ENCODE peak calls at places on chromosomes 7 and 10, in ten cellular contexts. One of them, this sample, is unnamed.

GRCh38 chr10:78556700-78557432 is 511.9 kb upstream of the ZMIZ1 start:
- DNase-seq in DMS153: no peak
- DNase-seq in AML-193: peak
- DNase-seq in iris pigment epithelial cell: no peak
- DNase-seq in GM20000: no peak
- DNase-seq in cardiac septum: no peak
- DNase-seq in foreskin fibroblast: no peak
- DNase-seq in activated effector memory CD4-positive, alpha-beta T cell treated with anti-CD3 and anti-CD28 coated beads, Interleukin-2, amount 50 U/mL, for 16 hours: no peak
- DNase-seq in HS-27A: no peak
- DNase-seq in A549: no peak
- DNase-seq in this sample: no peak

GRCh38 chr7:41093141-41093540 is 609.7 kb downstream of the INHBA start:
- DNase-seq in activated effector memory CD4-positive, alpha-beta T cell treated with anti-CD3 and anti-CD28 coated beads, Interleukin-2, amount 50 U/mL, for 16 hours: no peak
- DNase-seq in AML-193: no peak
- DNase-seq in iris pigment epithelial cell: no peak
- DNase-seq in cardiac septum: no peak
- DNase-seq in GM20000: no peak
- DNase-seq in DMS153: no peak
- DNase-seq in A549: no peak
- DNase-seq in foreskin fibroblast: no peak
- DNase-seq in HS-27A: no peak
- DNase-seq in this sample: no peak

GRCh38 chr10:128804411-128804810 is 662.6 kb upstream of the MGMT start:
- DNase-seq in activated effector memory CD4-positive, alpha-beta T cell treated with anti-CD3 and anti-CD28 coated beads, Interleukin-2, amount 50 U/mL, for 16 hours: no peak
- DNase-seq in AML-193: no peak
- DNase-seq in DMS153: no peak
- DNase-seq in GM20000: no peak
- DNase-seq in iris pigment epithelial cell: no peak
- DNase-seq in HS-27A: no peak
- DNase-seq in foreskin fibroblast: no peak
- DNase-seq in A549: no peak
- DNase-seq in cardiac septum: no peak
- DNase-seq in this sample: no peak

GRCh38 chr7:66657798-66658197 is 29.1 kb downstream of the KCTD7 start:
- DNase-seq in foreskin fibroblast: no peak
- DNase-seq in GM20000: no peak
- DNase-seq in DMS153: no peak
- DNase-seq in activated effector memory CD4-positive, alpha-beta T cell treated with anti-CD3 and anti-CD28 coated beads, Interleukin-2, amount 50 U/mL, for 16 hours: no peak
- DNase-seq in A549: no peak
- DNase-seq in iris pigment epithelial cell: no peak
- DNase-seq in cardiac septum: no peak
- DNase-seq in HS-27A: no peak
- DNase-seq in AML-193: no peak
- DNase-seq in this sample: no peak

GRCh38 chr10:5305374-5305773 is 59.4 kb upstream of the UCN3 start:
- DNase-seq in cardiac septum: no peak
- DNase-seq in A549: no peak
- DNase-seq in activated effector memory CD4-positive, alpha-beta T cell treated with anti-CD3 and anti-CD28 coated beads, Interleukin-2, amount 50 U/mL, for 16 hours: no peak
- DNase-seq in foreskin fibroblast: peak
- DNase-seq in iris pigment epithelial cell: peak
- DNase-seq in HS-27A: no peak
- DNase-seq in GM20000: no peak
- DNase-seq in DMS153: no peak
- DNase-seq in AML-193: no peak
- DNase-seq in this sample: no peak

GRCh38 chr10:99983280-99983988 is 26.3 kb downstream of the DNMBP start:
- DNase-seq in GM20000: no peak
- DNase-seq in AML-193: no peak
- DNase-seq in HS-27A: no peak
- DNase-seq in foreskin fibroblast: peak
- DNase-seq in iris pigment epithelial cell: peak
- DNase-seq in DMS153: no peak
- DNase-seq in A549: no peak
- DNase-seq in cardiac septum: no peak
- DNase-seq in activated effector memory CD4-positive, alpha-beta T cell treated with anti-CD3 and anti-CD28 coated beads, Interleukin-2, amount 50 U/mL, for 16 hours: no peak
- DNase-seq in this sample: no peak

GRCh38 chr7:11379641-11380040 is 406.0 kb downstream of the PHF14 start:
- DNase-seq in DMS153: no peak
- DNase-seq in HS-27A: no peak
- DNase-seq in A549: no peak
- DNase-seq in foreskin fibroblast: no peak
- DNase-seq in iris pigment epithelial cell: no peak
- DNase-seq in AML-193: no peak
- DNase-seq in cardiac septum: no peak
- DNase-seq in activated effector memory CD4-positive, alpha-beta T cell treated with anti-CD3 and anti-CD28 coated beads, Interleukin-2, amount 50 U/mL, for 16 hours: no peak
- DNase-seq in GM20000: no peak
- DNase-seq in this sample: no peak

GRCh38 chr10:133123050-133123745 is 35.5 kb downstream of the ADGRA1 start:
- DNase-seq in cardiac septum: no peak
- DNase-seq in iris pigment epithelial cell: no peak
- DNase-seq in activated effector memory CD4-positive, alpha-beta T cell treated with anti-CD3 and anti-CD28 coated beads, Interleukin-2, amount 50 U/mL, for 16 hours: no peak
- DNase-seq in GM20000: no peak
- DNase-seq in A549: no peak
- DNase-seq in AML-193: no peak
- DNase-seq in DMS153: no peak
- DNase-seq in HS-27A: no peak
- DNase-seq in foreskin fibroblast: no peak
- DNase-seq in this sample: no peak

GRCh38 chr10:60977161-60978128 is 33.5 kb upstream of the RHOBTB1 start:
- DNase-seq in A549: no peak
- DNase-seq in activated effector memory CD4-positive, alpha-beta T cell treated with anti-CD3 and anti-CD28 coated beads, Interleukin-2, amount 50 U/mL, for 16 hours: no peak
- DNase-seq in AML-193: no peak
- DNase-seq in foreskin fibroblast: no peak
- DNase-seq in GM20000: no peak
- DNase-seq in cardiac septum: no peak
- DNase-seq in DMS153: no peak
- DNase-seq in HS-27A: no peak
- DNase-seq in iris pigment epithelial cell: no peak
- DNase-seq in this sample: no peak

GRCh38 chr7:3193721-3194120 is 107.3 kb upstream of the SDK1 start:
- DNase-seq in HS-27A: no peak
- DNase-seq in A549: no peak
- DNase-seq in DMS153: no peak
- DNase-seq in GM20000: no peak
- DNase-seq in AML-193: no peak
- DNase-seq in activated effector memory CD4-positive, alpha-beta T cell treated with anti-CD3 and anti-CD28 coated beads, Interleukin-2, amount 50 U/mL, for 16 hours: no peak
- DNase-seq in cardiac septum: no peak
- DNase-seq in iris pigment epithelial cell: no peak
- DNase-seq in foreskin fibroblast: no peak
- DNase-seq in this sample: no peak

GRCh38 chr7:106717997-106718871 is 57.3 kb upstream of the CCDC71L start:
- DNase-seq in GM20000: peak
- DNase-seq in activated effector memory CD4-positive, alpha-beta T cell treated with anti-CD3 and anti-CD28 coated beads, Interleukin-2, amount 50 U/mL, for 16 hours: peak
- DNase-seq in DMS153: peak
- DNase-seq in iris pigment epithelial cell: peak
- DNase-seq in foreskin fibroblast: peak
- DNase-seq in HS-27A: peak
- DNase-seq in A549: peak
- DNase-seq in AML-193: peak
- DNase-seq in cardiac septum: no peak
- DNase-seq in this sample: peak

GRCh38 chr7:30469303-30469702 is 9.3 kb downstream of the NOD1 start:
- DNase-seq in iris pigment epithelial cell: peak
- DNase-seq in HS-27A: peak
- DNase-seq in DMS153: peak
- DNase-seq in AML-193: no peak
- DNase-seq in GM20000: no peak
- DNase-seq in foreskin fibroblast: peak
- DNase-seq in A549: peak
- DNase-seq in activated effector memory CD4-positive, alpha-beta T cell treated with anti-CD3 and anti-CD28 coated beads, Interleukin-2, amount 50 U/mL, for 16 hours: peak
- DNase-seq in cardiac septum: peak
- DNase-seq in this sample: no peak

GRCh38 chr7:39414669-39415035 is 151.6 kb upstream of the YAE1 start:
- DNase-seq in HS-27A: no peak
- DNase-seq in foreskin fibroblast: no peak
- DNase-seq in activated effector memory CD4-positive, alpha-beta T cell treated with anti-CD3 and anti-CD28 coated beads, Interleukin-2, amount 50 U/mL, for 16 hours: no peak
- DNase-seq in cardiac septum: no peak
- DNase-seq in GM20000: peak
- DNase-seq in A549: no peak
- DNase-seq in AML-193: no peak
- DNase-seq in iris pigment epithelial cell: no peak
- DNase-seq in DMS153: no peak
- DNase-seq in this sample: no peak

GRCh38 chr10:4498763-4499251 is 327.2 kb upstream of the AKR1E2 start:
- DNase-seq in GM20000: no peak
- DNase-seq in foreskin fibroblast: peak
- DNase-seq in activated effector memory CD4-positive, alpha-beta T cell treated with anti-CD3 and anti-CD28 coated beads, Interleukin-2, amount 50 U/mL, for 16 hours: no peak
- DNase-seq in HS-27A: no peak
- DNase-seq in iris pigment epithelial cell: peak
- DNase-seq in A549: no peak
- DNase-seq in cardiac septum: no peak
- DNase-seq in DMS153: peak
- DNase-seq in AML-193: no peak
- DNase-seq in this sample: no peak

GRCh38 chr7:124566576-124566975 is 199.0 kb downstream of the GPR37 start:
- DNase-seq in cardiac septum: no peak
- DNase-seq in foreskin fibroblast: peak
- DNase-seq in A549: peak
- DNase-seq in HS-27A: no peak
- DNase-seq in activated effector memory CD4-positive, alpha-beta T cell treated with anti-CD3 and anti-CD28 coated beads, Interleukin-2, amount 50 U/mL, for 16 hours: no peak
- DNase-seq in DMS153: no peak
- DNase-seq in GM20000: no peak
- DNase-seq in iris pigment epithelial cell: peak
- DNase-seq in AML-193: no peak
- DNase-seq in this sample: no peak

GRCh38 chr10:94038024-94038423 is 44.3 kb downstream of the PLCE1 start:
- DNase-seq in DMS153: no peak
- DNase-seq in cardiac septum: no peak
- DNase-seq in HS-27A: peak
- DNase-seq in A549: peak
- DNase-seq in activated effector memory CD4-positive, alpha-beta T cell treated with anti-CD3 and anti-CD28 coated beads, Interleukin-2, amount 50 U/mL, for 16 hours: no peak
- DNase-seq in iris pigment epithelial cell: peak
- DNase-seq in GM20000: no peak
- DNase-seq in AML-193: no peak
- DNase-seq in foreskin fibroblast: peak
- DNase-seq in this sample: no peak

GRCh38 chr7:107138696-107139420 is 29.9 kb upstream of the HBP1 start:
- DNase-seq in cardiac septum: no peak
- DNase-seq in DMS153: no peak
- DNase-seq in activated effector memory CD4-positive, alpha-beta T cell treated with anti-CD3 and anti-CD28 coated beads, Interleukin-2, amount 50 U/mL, for 16 hours: no peak
- DNase-seq in iris pigment epithelial cell: peak
- DNase-seq in GM20000: no peak
- DNase-seq in A549: no peak
- DNase-seq in foreskin fibroblast: no peak
- DNase-seq in AML-193: no peak
- DNase-seq in HS-27A: no peak
- DNase-seq in this sample: no peak

GRCh38 chr10:25753776-25754175 is 180.3 kb upstream of the MYO3A start:
- DNase-seq in A549: no peak
- DNase-seq in iris pigment epithelial cell: peak
- DNase-seq in activated effector memory CD4-positive, alpha-beta T cell treated with anti-CD3 and anti-CD28 coated beads, Interleukin-2, amount 50 U/mL, for 16 hours: no peak
- DNase-seq in cardiac septum: no peak
- DNase-seq in DMS153: no peak
- DNase-seq in foreskin fibroblast: no peak
- DNase-seq in GM20000: no peak
- DNase-seq in HS-27A: no peak
- DNase-seq in AML-193: peak
- DNase-seq in this sample: no peak

GRCh38 chr10:127415116-127415515 is 134.0 kb upstream of the NPS start:
- DNase-seq in HS-27A: no peak
- DNase-seq in cardiac septum: no peak
- DNase-seq in DMS153: no peak
- DNase-seq in iris pigment epithelial cell: no peak
- DNase-seq in GM20000: no peak
- DNase-seq in activated effector memory CD4-positive, alpha-beta T cell treated with anti-CD3 and anti-CD28 coated beads, Interleukin-2, amount 50 U/mL, for 16 hours: no peak
- DNase-seq in foreskin fibroblast: no peak
- DNase-seq in AML-193: no peak
- DNase-seq in A549: no peak
- DNase-seq in this sample: no peak

GRCh38 chr7:148044173-148044572 is 546.4 kb upstream of the C7orf33 start:
- DNase-seq in iris pigment epithelial cell: no peak
- DNase-seq in A549: no peak
- DNase-seq in activated effector memory CD4-positive, alpha-beta T cell treated with anti-CD3 and anti-CD28 coated beads, Interleukin-2, amount 50 U/mL, for 16 hours: no peak
- DNase-seq in HS-27A: no peak
- DNase-seq in foreskin fibroblast: no peak
- DNase-seq in cardiac septum: no peak
- DNase-seq in DMS153: peak
- DNase-seq in AML-193: no peak
- DNase-seq in GM20000: no peak
- DNase-seq in this sample: no peak

GRCh38 chr10:70903262-70903921 is 15.0 kb upstream of the PCBD1 start:
- DNase-seq in A549: peak
- DNase-seq in activated effector memory CD4-positive, alpha-beta T cell treated with anti-CD3 and anti-CD28 coated beads, Interleukin-2, amount 50 U/mL, for 16 hours: peak
- DNase-seq in HS-27A: no peak
- DNase-seq in cardiac septum: no peak
- DNase-seq in iris pigment epithelial cell: peak
- DNase-seq in foreskin fibroblast: peak
- DNase-seq in AML-193: no peak
- DNase-seq in DMS153: peak
- DNase-seq in GM20000: peak
- DNase-seq in this sample: peak

GRCh38 chr10:8049874-8050560 is 4.5 kb upstream of the GATA3 start:
- DNase-seq in iris pigment epithelial cell: no peak
- DNase-seq in cardiac septum: no peak
- DNase-seq in activated effector memory CD4-positive, alpha-beta T cell treated with anti-CD3 and anti-CD28 coated beads, Interleukin-2, amount 50 U/mL, for 16 hours: no peak
- DNase-seq in HS-27A: no peak
- DNase-seq in GM20000: no peak
- DNase-seq in AML-193: no peak
- DNase-seq in DMS153: no peak
- DNase-seq in foreskin fibroblast: no peak
- DNase-seq in A549: peak
- DNase-seq in this sample: no peak

GRCh38 chr7:25035274-25035673 is 55.3 kb upstream of the OSBPL3 start:
- DNase-seq in AML-193: no peak
- DNase-seq in A549: no peak
- DNase-seq in activated effector memory CD4-positive, alpha-beta T cell treated with anti-CD3 and anti-CD28 coated beads, Interleukin-2, amount 50 U/mL, for 16 hours: no peak
- DNase-seq in DMS153: no peak
- DNase-seq in HS-27A: no peak
- DNase-seq in iris pigment epithelial cell: no peak
- DNase-seq in cardiac septum: no peak
- DNase-seq in foreskin fibroblast: no peak
- DNase-seq in GM20000: no peak
- DNase-seq in this sample: no peak

GRCh38 chr7:158111906-158112570 is 475.6 kb downstream of the PTPRN2 start:
- DNase-seq in HS-27A: no peak
- DNase-seq in DMS153: no peak
- DNase-seq in iris pigment epithelial cell: no peak
- DNase-seq in activated effector memory CD4-positive, alpha-beta T cell treated with anti-CD3 and anti-CD28 coated beads, Interleukin-2, amount 50 U/mL, for 16 hours: no peak
- DNase-seq in foreskin fibroblast: no peak
- DNase-seq in cardiac septum: peak
- DNase-seq in AML-193: no peak
- DNase-seq in A549: no peak
- DNase-seq in GM20000: no peak
- DNase-seq in this sample: no peak

GRCh38 chr10:105241254-105241653 is 600.2 kb downstream of the SORCS3 start:
- DNase-seq in DMS153: no peak
- DNase-seq in AML-193: no peak
- DNase-seq in HS-27A: no peak
- DNase-seq in foreskin fibroblast: no peak
- DNase-seq in cardiac septum: no peak
- DNase-seq in iris pigment epithelial cell: no peak
- DNase-seq in GM20000: no peak
- DNase-seq in A549: no peak
- DNase-seq in activated effector memory CD4-positive, alpha-beta T cell treated with anti-CD3 and anti-CD28 coated beads, Interleukin-2, amount 50 U/mL, for 16 hours: no peak
- DNase-seq in this sample: no peak

GRCh38 chr7:108239501-108240225 is 109.5 kb upstream of the LAMB4 start:
- DNase-seq in A549: no peak
- DNase-seq in HS-27A: no peak
- DNase-seq in foreskin fibroblast: no peak
- DNase-seq in AML-193: no peak
- DNase-seq in iris pigment epithelial cell: no peak
- DNase-seq in GM20000: no peak
- DNase-seq in activated effector memory CD4-positive, alpha-beta T cell treated with anti-CD3 and anti-CD28 coated beads, Interleukin-2, amount 50 U/mL, for 16 hours: no peak
- DNase-seq in cardiac septum: no peak
- DNase-seq in DMS153: no peak
- DNase-seq in this sample: no peak

GRCh38 chr7:39952378-39952777 is 2.3 kb downstream of the CDK13 start:
- DNase-seq in HS-27A: no peak
- DNase-seq in A549: no peak
- DNase-seq in DMS153: no peak
- DNase-seq in cardiac septum: no peak
- DNase-seq in AML-193: peak
- DNase-seq in GM20000: peak
- DNase-seq in activated effector memory CD4-positive, alpha-beta T cell treated with anti-CD3 and anti-CD28 coated beads, Interleukin-2, amount 50 U/mL, for 16 hours: no peak
- DNase-seq in iris pigment epithelial cell: peak
- DNase-seq in foreskin fibroblast: peak
- DNase-seq in this sample: no peak

GRCh38 chr10:124517466-124517865 is 55.8 kb downstream of the LHPP start:
- DNase-seq in cardiac septum: no peak
- DNase-seq in HS-27A: no peak
- DNase-seq in A549: no peak
- DNase-seq in foreskin fibroblast: no peak
- DNase-seq in AML-193: no peak
- DNase-seq in activated effector memory CD4-positive, alpha-beta T cell treated with anti-CD3 and anti-CD28 coated beads, Interleukin-2, amount 50 U/mL, for 16 hours: no peak
- DNase-seq in GM20000: no peak
- DNase-seq in iris pigment epithelial cell: no peak
- DNase-seq in DMS153: no peak
- DNase-seq in this sample: no peak

This sample was measured in stimulated activated CD8-positive, alpha-beta memory T cell treated with anti-CD3 and anti-CD28 coated beads, Interleukin-2, amount 100 ng/mL, for 48 hours.